ENCODE peak calls at places on chromosome 13, in five cellular contexts. F is DND-41, Z is mesothelial cell of epicardium, B is midbrain, T is cardiac fibroblast. S is an unnamed sample.

GRCh38 chr13:26253262-26253786 is 605 bp upstream of the CDK8 start:
- DNase-seq in F (no peak), Z (no peak), B (no peak), T (no peak), S (peak)

GRCh38 chr13:110318920-110319319 is 11.8 kb downstream of the COL4A2 start:
- DNase-seq in F (no peak), Z (no peak), B (no peak), T (no peak), S (no peak)

GRCh38 chr13:101640797-101641400 is 188.4 kb downstream of the ITGBL1 start:
- DNase-seq in F (no peak), Z (no peak), B (no peak), T (peak), S (no peak)

GRCh38 chr13:99119686-99120085 is 81.0 kb upstream of the UBAC2 start:
- DNase-seq in F (no peak), Z (no peak), B (no peak), T (no peak), S (no peak)

GRCh38 chr13:75255159-75255558 is 226.8 kb downstream of the TBC1D4 start:
- DNase-seq in F (no peak), Z (no peak), B (no peak), T (no peak), S (no peak)

GRCh38 chr13:20446405-20446804 is 79.3 kb downstream of the CRYL1 start:
- DNase-seq in F (no peak), Z (no peak), B (no peak), T (no peak), S (no peak)

GRCh38 chr13:46771693-46772092 is 25.3 kb downstream of the ESD start:
- DNase-seq in F (no peak), Z (no peak), B (no peak), T (no peak), S (no peak)

GRCh38 chr13:29589234-29589633 is 6.3 kb downstream of the SLC7A1 start:
- DNase-seq in F (no peak), Z (no peak), B (no peak), T (peak), S (no peak)

GRCh38 chr13:101144808-101145419 is 271.4 kb downstream of the NALCN start:
- DNase-seq in F (peak), Z (no peak), B (peak), T (peak), S (peak)

GRCh38 chr13:32001392-32001768 is 30.2 kb upstream of the FRY start:
- DNase-seq in F (peak), Z (no peak), B (no peak), T (peak), S (peak)